ENCODE peak calls at places on chromosome 11, in six cellular contexts. One of them, this sample, is unnamed. For H3K4me1, the result is how much of the 10 kb centered on the place peaks cover.

GRCh38 chr11:73481626-73482025 is 105.4 kb downstream of the RELT start:
- DNase-seq in PC-9: no peak
- DNase-seq in lung: no peak
- DNase-seq in PC-3: no peak
- DNase-seq in body of pancreas: no peak
- DNase-seq in H1: no peak
- DNase-seq in this sample: no peak

GRCh38 chr11:75328426-75329277 is 22.8 kb downstream of the ARRB1 start:
- DNase-seq in PC-9: peak
- DNase-seq in lung: peak
- DNase-seq in PC-3: peak
- DNase-seq in body of pancreas: peak
- DNase-seq in H1: no peak
- DNase-seq in this sample: peak

GRCh38 chr11:88103337-88104206 is 71.7 kb downstream of the RAB38 start:
- DNase-seq in PC-9: peak
- DNase-seq in lung: peak
- DNase-seq in PC-3: peak
- DNase-seq in body of pancreas: peak
- DNase-seq in H1: peak
- DNase-seq in this sample: peak

GRCh38 chr11:69111578-69112247 is 44.0 kb upstream of the SMIM38 start:
- DNase-seq in PC-9: no peak
- DNase-seq in lung: no peak
- DNase-seq in PC-3: no peak
- DNase-seq in body of pancreas: no peak
- DNase-seq in H1: no peak
- DNase-seq in this sample: no peak

GRCh38 chr11:17894929-17895658 is 117.8 kb downstream of the SERGEF start:
- DNase-seq in PC-9: no peak
- DNase-seq in lung: no peak
- DNase-seq in PC-3: no peak
- DNase-seq in body of pancreas: no peak
- DNase-seq in H1: no peak
- DNase-seq in this sample: peak

GRCh38 chr11:91446267-91446666 is 778.4 kb upstream of the FAT3 start:
- DNase-seq in PC-9: no peak
- DNase-seq in lung: no peak
- DNase-seq in PC-3: no peak
- DNase-seq in body of pancreas: no peak
- DNase-seq in H1: no peak
- DNase-seq in this sample: no peak

GRCh38 chr11:122642971-122643370 is 12.6 kb upstream of the UBASH3B start:
- DNase-seq in PC-9: no peak
- DNase-seq in lung: no peak
- DNase-seq in PC-3: peak
- DNase-seq in body of pancreas: no peak
- DNase-seq in H1: no peak
- DNase-seq in this sample: no peak

GRCh38 chr11:69509381-69509780 is 27.9 kb downstream of the LINC01488 start:
- DNase-seq in PC-9: no peak
- DNase-seq in lung: no peak
- DNase-seq in PC-3: no peak
- DNase-seq in body of pancreas: no peak
- DNase-seq in H1: no peak
- DNase-seq in this sample: no peak

GRCh38 chr11:94131363-94132115 is 2.9 kb downstream of the PANX1 start:
- DNase-seq in PC-9: no peak
- DNase-seq in lung: no peak
- DNase-seq in PC-3: no peak
- DNase-seq in body of pancreas: peak
- DNase-seq in H1: no peak
- DNase-seq in this sample: peak

GRCh38 chr11:10418950-10419310 is 36.1 kb upstream of the AMPD3 start:
- DNase-seq in PC-9: no peak
- DNase-seq in lung: no peak
- DNase-seq in PC-3: no peak
- DNase-seq in body of pancreas: no peak
- DNase-seq in H1: no peak
- DNase-seq in this sample: no peak

GRCh38 chr11:69321877-69322350 is 28.0 kb downstream of the MYEOV start:
- DNase-seq in PC-9: peak
- DNase-seq in lung: no peak
- DNase-seq in PC-3: peak
- DNase-seq in body of pancreas: no peak
- DNase-seq in H1: no peak
- DNase-seq in this sample: no peak

GRCh38 chr11:92854162-92854561 is 115.3 kb upstream of the MTNR1B start:
- DNase-seq in PC-9: no peak
- DNase-seq in lung: no peak
- DNase-seq in PC-3: no peak
- DNase-seq in body of pancreas: no peak
- DNase-seq in H1: no peak
- DNase-seq in this sample: no peak

GRCh38 chr11:68412593-68413475 is 47.7 kb upstream of the PPP6R3 start:
- DNase-seq in PC-9: no peak
- DNase-seq in lung: no peak
- DNase-seq in PC-3: no peak
- DNase-seq in body of pancreas: peak
- DNase-seq in H1: no peak
- DNase-seq in this sample: no peak

GRCh38 chr11:15603208-15603607 is 488.5 kb downstream of the INSC start:
- DNase-seq in PC-9: no peak
- DNase-seq in lung: no peak
- DNase-seq in PC-3: no peak
- DNase-seq in body of pancreas: no peak
- DNase-seq in H1: no peak
- DNase-seq in this sample: no peak

GRCh38 chr11:11171854-11172253 is 181.2 kb downstream of the CSNK2A3 start:
- DNase-seq in PC-9: no peak
- DNase-seq in lung: no peak
- DNase-seq in PC-3: no peak
- DNase-seq in body of pancreas: no peak
- DNase-seq in H1: no peak
- DNase-seq in this sample: peak

GRCh38 chr11:113111156-113111555 is 149.9 kb downstream of the NCAM1 start:
- DNase-seq in PC-9: no peak
- DNase-seq in lung: no peak
- DNase-seq in PC-3: no peak
- DNase-seq in body of pancreas: no peak
- DNase-seq in H1: no peak
- DNase-seq in this sample: no peak
- H3K4me1 ChIP-seq in PC-9: under half
- H3K4me1 ChIP-seq in lung: under half
- H3K4me1 ChIP-seq in PC-3: under half
- H3K4me1 ChIP-seq in body of pancreas: under half
- H3K4me1 ChIP-seq in H1: under half
- H3K4me1 ChIP-seq in this sample: under half

GRCh38 chr11:43579171-43579918 is 101.2 kb upstream of the HSD17B12 start:
- DNase-seq in PC-9: peak
- DNase-seq in lung: no peak
- DNase-seq in PC-3: peak
- DNase-seq in body of pancreas: peak
- DNase-seq in H1: no peak
- DNase-seq in this sample: peak
- TF ChIP-seq CTCF in PC-9: peak
- TF ChIP-seq CTCF in lung: no peak
- TF ChIP-seq CTCF in PC-3: peak
- TF ChIP-seq CTCF in body of pancreas: peak
- TF ChIP-seq CTCF in H1: peak
- TF ChIP-seq CTCF in this sample: peak

DNA sequence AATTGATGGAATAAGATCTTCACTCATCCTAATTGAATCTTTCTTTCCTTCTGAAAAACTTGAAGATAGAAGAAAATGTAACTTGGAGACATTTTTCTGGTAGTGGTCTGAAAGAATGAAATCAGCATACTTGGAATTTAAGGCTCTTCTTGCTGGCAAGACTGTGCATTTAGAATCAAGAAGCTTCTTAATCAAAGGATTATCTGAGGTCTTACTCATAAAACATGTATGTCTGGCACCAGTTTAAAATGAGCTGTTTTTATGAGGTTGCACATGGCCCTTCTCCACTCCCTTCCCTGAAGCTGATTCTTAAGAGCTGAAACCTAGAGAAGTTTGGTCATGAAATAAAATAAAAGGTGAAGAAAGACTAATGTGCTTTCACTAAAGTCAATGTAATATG is 77.3 kb downstream of the ARHGEF12 start:
- DNase-seq in PC-9: no peak
- DNase-seq in lung: no peak
- DNase-seq in PC-3: peak
- DNase-seq in body of pancreas: no peak
- DNase-seq in H1: no peak
- DNase-seq in this sample: no peak
- H3K27ac ChIP-seq in PC-9: no peak
- H3K27ac ChIP-seq in lung: no peak
- H3K27ac ChIP-seq in PC-3: no peak
- H3K27ac ChIP-seq in body of pancreas: no peak
- H3K27ac ChIP-seq in H1: no peak
- H3K27ac ChIP-seq in this sample: no peak

GRCh38 chr11:63229815-63230214 is 13.6 kb downstream of the SLC22A25 start:
- DNase-seq in PC-9: no peak
- DNase-seq in lung: no peak
- DNase-seq in PC-3: no peak
- DNase-seq in body of pancreas: no peak
- DNase-seq in H1: no peak
- DNase-seq in this sample: no peak
- H3K4me1 ChIP-seq in PC-9: under half
- H3K4me1 ChIP-seq in lung: under half
- H3K4me1 ChIP-seq in PC-3: under half
- H3K4me1 ChIP-seq in body of pancreas: under half
- H3K4me1 ChIP-seq in H1: under half
- H3K4me1 ChIP-seq in this sample: under half

DNA sequence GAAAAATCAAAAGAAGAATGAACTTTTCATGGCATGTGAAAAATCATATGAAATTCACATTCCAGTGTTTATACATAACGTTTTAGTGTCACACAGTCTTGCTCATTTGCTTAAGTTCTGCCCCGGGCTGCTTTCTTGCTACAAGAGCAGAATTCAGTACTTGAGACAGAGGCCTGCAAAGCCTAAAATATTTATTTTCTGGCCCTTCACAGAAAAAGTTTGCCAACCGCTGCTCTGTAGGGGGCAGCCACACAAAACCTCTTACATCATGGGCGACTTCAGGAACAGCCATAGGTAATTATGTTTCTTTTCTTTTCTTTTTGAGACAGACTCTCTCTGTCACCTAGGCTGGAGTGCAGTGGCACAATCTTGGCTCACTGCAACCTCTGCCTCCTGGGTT is 1.0 kb upstream of the ATG2A start:
- DNase-seq in PC-9: no peak
- DNase-seq in lung: no peak
- DNase-seq in PC-3: peak
- DNase-seq in body of pancreas: no peak
- DNase-seq in H1: no peak
- DNase-seq in this sample: peak
- TF ChIP-seq CTCF in PC-9: peak
- TF ChIP-seq CTCF in lung: no peak
- TF ChIP-seq CTCF in PC-3: peak
- TF ChIP-seq CTCF in body of pancreas: peak
- TF ChIP-seq CTCF in H1: no peak
- TF ChIP-seq CTCF in this sample: peak

GRCh38 chr11:64209563-64209843 is 3.0 kb downstream of the FERMT3 start:
- DNase-seq in PC-9: no peak
- DNase-seq in lung: no peak
- DNase-seq in PC-3: no peak
- DNase-seq in body of pancreas: no peak
- DNase-seq in H1: no peak
- DNase-seq in this sample: no peak

GRCh38 chr11:64208086-64208795 is 1.7 kb downstream of the FERMT3 start:
- DNase-seq in PC-9: no peak
- DNase-seq in lung: no peak
- DNase-seq in PC-3: no peak
- DNase-seq in body of pancreas: no peak
- DNase-seq in H1: no peak
- DNase-seq in this sample: no peak

GRCh38 chr11:64206457-64207246 is at the start of gene FERMT3:
- DNase-seq in PC-9: no peak
- DNase-seq in lung: peak
- DNase-seq in PC-3: no peak
- DNase-seq in body of pancreas: peak
- DNase-seq in H1: no peak
- DNase-seq in this sample: no peak

GRCh38 chr11:64208796-64209562 is 2.5 kb downstream of the FERMT3 start:
- DNase-seq in PC-9: no peak
- DNase-seq in lung: no peak
- DNase-seq in PC-3: no peak
- DNase-seq in body of pancreas: no peak
- DNase-seq in H1: no peak
- DNase-seq in this sample: no peak

GRCh38 chr11:64207247-64208085 is 945 bp downstream of the FERMT3 start:
- DNase-seq in PC-9: no peak
- DNase-seq in lung: peak
- DNase-seq in PC-3: peak
- DNase-seq in body of pancreas: peak
- DNase-seq in H1: no peak
- DNase-seq in this sample: peak
- H3K27ac ChIP-seq in PC-9: no peak
- H3K27ac ChIP-seq in lung: peak
- H3K27ac ChIP-seq in PC-3: no peak
- H3K27ac ChIP-seq in body of pancreas: peak
- H3K27ac ChIP-seq in H1: no peak
- H3K27ac ChIP-seq in this sample: peak

GRCh38 chr11:33735166-33735425 is 1.1 kb downstream of the CD59 start:
- DNase-seq in PC-9: no peak
- DNase-seq in lung: no peak
- DNase-seq in PC-3: no peak
- DNase-seq in body of pancreas: peak
- DNase-seq in H1: no peak
- DNase-seq in this sample: no peak
- H3K4me1 ChIP-seq in PC-9: half or more
- H3K4me1 ChIP-seq in lung: under half
- H3K4me1 ChIP-seq in PC-3: under half
- H3K4me1 ChIP-seq in body of pancreas: under half
- H3K4me1 ChIP-seq in H1: under half
- H3K4me1 ChIP-seq in this sample: under half

GRCh38 chr11:37450613-37451012 is 852.6 kb upstream of the RAG2 start:
- DNase-seq in PC-9: no peak
- DNase-seq in lung: no peak
- DNase-seq in PC-3: no peak
- DNase-seq in body of pancreas: no peak
- DNase-seq in H1: no peak
- DNase-seq in this sample: no peak

GRCh38 chr11:37451903-37452302 is 853.9 kb upstream of the RAG2 start:
- DNase-seq in PC-9: no peak
- DNase-seq in lung: no peak
- DNase-seq in PC-3: no peak
- DNase-seq in body of pancreas: no peak
- DNase-seq in H1: no peak
- DNase-seq in this sample: no peak

GRCh38 chr11:37449146-37449545 is 851.1 kb upstream of the RAG2 start:
- DNase-seq in PC-9: peak
- DNase-seq in lung: no peak
- DNase-seq in PC-3: peak
- DNase-seq in body of pancreas: no peak
- DNase-seq in H1: no peak
- DNase-seq in this sample: peak
- TF ChIP-seq CTCF in PC-9: peak
- TF ChIP-seq CTCF in lung: no peak
- TF ChIP-seq CTCF in PC-3: peak
- TF ChIP-seq CTCF in body of pancreas: peak
- TF ChIP-seq CTCF in H1: no peak
- TF ChIP-seq CTCF in this sample: peak